ENCODE peak calls at places on chromosomes 7 and 10, in five cellular contexts. V, C, Q, R and O are unnamed samples.

GRCh38 chr7:127799535-127800305 is 147.7 kb downstream of the SND1 start:
- DNase-seq in V (no peak), C (no peak), Q (no peak), R (no peak), O (no peak)

GRCh38 chr7:14902589-14902963 is at the start of gene DGKB:
- DNase-seq in V (no peak), C (peak), Q (peak), R (no peak), O (peak)

GRCh38 chr10:28906011-28906411 is 228.7 kb downstream of the BAMBI start:
- DNase-seq in V (no peak), C (no peak), Q (no peak), R (no peak), O (no peak)

GRCh38 chr7:130982160-130982638 is 248.2 kb upstream of the KLF14 start:
- DNase-seq in V (peak), C (no peak), Q (no peak), R (no peak), O (no peak)

GRCh38 chr7:80312139-80312661 is 177.6 kb downstream of the GNAI1 start:
- DNase-seq in V (no peak), C (no peak), Q (no peak), R (no peak), O (no peak)

GRCh38 chr7:2640858-2641257 is 9.1 kb downstream of the TTYH3 start:
- DNase-seq in V (no peak), C (no peak), Q (no peak), R (no peak), O (no peak)

GRCh38 chr7:128161466-128162125 is 79.5 kb upstream of the LEP start:
- DNase-seq in V (peak), C (peak), Q (peak), R (no peak), O (no peak)

GRCh38 chr10:22605168-22605567 is 109.2 kb downstream of the PIP4K2A start:
- DNase-seq in V (no peak), C (no peak), Q (no peak), R (no peak), O (no peak)

GRCh38 chr7:116652793-116653192 is 19.2 kb upstream of the MET start:
- DNase-seq in V (no peak), C (no peak), Q (no peak), R (no peak), O (no peak)

GRCh38 chr10:68560201-68560915 is at the start of gene TET1:
- DNase-seq in V (peak), C (peak), Q (peak), R (peak), O (no peak)

GRCh38 chr10:42926831-42927230 is 144.2 kb downstream of the BMS1 start:
- DNase-seq in V (no peak), C (peak), Q (no peak), R (no peak), O (no peak)

GRCh38 chr10:132667613-132668394 is 118.1 kb downstream of the NKX6-2 start:
- DNase-seq in V (no peak), C (no peak), Q (no peak), R (no peak), O (no peak)

GRCh38 chr10:104337985-104338735 is at the start of gene ITPRIP:
- DNase-seq in V (peak), C (peak), Q (peak), R (peak), O (no peak)

GRCh38 chr10:112137381-112137987 is 46.1 kb downstream of the GPAM start:
- DNase-seq in V (peak), C (peak), Q (peak), R (peak), O (peak)

GRCh38 chr10:16049775-16050174 is 189.5 kb upstream of the MINDY3 start:
- DNase-seq in V (no peak), C (no peak), Q (no peak), R (no peak), O (no peak)

GRCh38 chr10:109934958-109935793 is 11.9 kb upstream of the XPNPEP1 start:
- DNase-seq in V (no peak), C (peak), Q (no peak), R (no peak), O (no peak)

GRCh38 chr7:74365320-74366022 is 76.3 kb downstream of the CLIP2 start:
- DNase-seq in V (no peak), C (peak), Q (peak), R (no peak), O (peak)

GRCh38 chr7:31986878-31987518 is 83.2 kb downstream of the PDE1C start:
- DNase-seq in V (no peak), C (no peak), Q (no peak), R (no peak), O (no peak)

GRCh38 chr10:132114953-132115520 is 49.3 kb downstream of the JAKMIP3 start:
- DNase-seq in V (peak), C (no peak), Q (no peak), R (no peak), O (no peak)